ENCODE peak calls at places on chromosome 22, in four cellular contexts. One of them, this sample, is unnamed.

GRCh38 chr22:26404851-26405357 is 24.2 kb upstream of the ASPHD2 start:
- DNase-seq in tibial nerve: no peak
- DNase-seq in HCT116: no peak
- DNase-seq in OCI-LY7: peak
- DNase-seq in this sample: no peak

GRCh38 chr22:17199131-17199731 is 20.0 kb downstream of the ADA2 start:
- DNase-seq in tibial nerve: no peak
- DNase-seq in HCT116: no peak
- DNase-seq in OCI-LY7: no peak
- DNase-seq in this sample: no peak

GRCh38 chr22:38859581-38860290 is 12.3 kb downstream of the CBX6 start:
- DNase-seq in tibial nerve: no peak
- DNase-seq in HCT116: no peak
- DNase-seq in OCI-LY7: no peak
- DNase-seq in this sample: no peak

GRCh38 chr22:49937758-49938564 is 19.5 kb downstream of the CRELD2 start:
- DNase-seq in tibial nerve: no peak
- DNase-seq in HCT116: no peak
- DNase-seq in OCI-LY7: no peak
- DNase-seq in this sample: no peak

GRCh38 chr22:39559456-39560105 is 11.0 kb upstream of the CACNA1I start:
- DNase-seq in tibial nerve: no peak
- DNase-seq in HCT116: no peak
- DNase-seq in OCI-LY7: peak
- DNase-seq in this sample: no peak

GRCh38 chr22:40121463-40121862 is 56.3 kb upstream of the TNRC6B start:
- DNase-seq in tibial nerve: no peak
- DNase-seq in HCT116: no peak
- DNase-seq in OCI-LY7: no peak
- DNase-seq in this sample: no peak

GRCh38 chr22:44823806-44824205 is 71.4 kb downstream of the ARHGAP8 start:
- DNase-seq in tibial nerve: no peak
- DNase-seq in HCT116: no peak
- DNase-seq in OCI-LY7: no peak
- DNase-seq in this sample: no peak

GRCh38 chr22:40019681-40020080 is 24.9 kb downstream of the FAM83F start:
- DNase-seq in tibial nerve: no peak
- DNase-seq in HCT116: no peak
- DNase-seq in OCI-LY7: no peak
- DNase-seq in this sample: no peak

GRCh38 chr22:44366372-44367310 is 53.9 kb upstream of the SHISAL1 start:
- DNase-seq in tibial nerve: no peak
- DNase-seq in HCT116: no peak
- DNase-seq in OCI-LY7: no peak
- DNase-seq in this sample: no peak

GRCh38 chr22:35547993-35548761 is 7.5 kb downstream of the RASD2 start:
- DNase-seq in tibial nerve: no peak
- DNase-seq in HCT116: no peak
- DNase-seq in OCI-LY7: peak
- DNase-seq in this sample: no peak
- H3K4me3 ChIP-seq in tibial nerve: no peak
- H3K4me3 ChIP-seq in HCT116: no peak
- H3K4me3 ChIP-seq in OCI-LY7: no peak
- H3K4me3 ChIP-seq in this sample: no peak

GRCh38 chr22:42412744-42413220 is 19.4 kb downstream of the NFAM1 start:
- DNase-seq in tibial nerve: no peak
- DNase-seq in HCT116: no peak
- DNase-seq in OCI-LY7: no peak
- DNase-seq in this sample: no peak
- H3K27ac ChIP-seq in tibial nerve: no peak
- H3K27ac ChIP-seq in HCT116: no peak
- H3K27ac ChIP-seq in OCI-LY7: no peak
- H3K27ac ChIP-seq in this sample: no peak

GRCh38 chr22:29194269-29194668 is 11.4 kb upstream of the EMID1 start:
- DNase-seq in tibial nerve: no peak
- DNase-seq in HCT116: no peak
- DNase-seq in OCI-LY7: no peak
- DNase-seq in this sample: no peak
- TF ChIP-seq CTCF in tibial nerve: no peak
- TF ChIP-seq CTCF in HCT116: peak
- TF ChIP-seq CTCF in OCI-LY7: peak
- TF ChIP-seq CTCF in this sample: peak

DNA sequence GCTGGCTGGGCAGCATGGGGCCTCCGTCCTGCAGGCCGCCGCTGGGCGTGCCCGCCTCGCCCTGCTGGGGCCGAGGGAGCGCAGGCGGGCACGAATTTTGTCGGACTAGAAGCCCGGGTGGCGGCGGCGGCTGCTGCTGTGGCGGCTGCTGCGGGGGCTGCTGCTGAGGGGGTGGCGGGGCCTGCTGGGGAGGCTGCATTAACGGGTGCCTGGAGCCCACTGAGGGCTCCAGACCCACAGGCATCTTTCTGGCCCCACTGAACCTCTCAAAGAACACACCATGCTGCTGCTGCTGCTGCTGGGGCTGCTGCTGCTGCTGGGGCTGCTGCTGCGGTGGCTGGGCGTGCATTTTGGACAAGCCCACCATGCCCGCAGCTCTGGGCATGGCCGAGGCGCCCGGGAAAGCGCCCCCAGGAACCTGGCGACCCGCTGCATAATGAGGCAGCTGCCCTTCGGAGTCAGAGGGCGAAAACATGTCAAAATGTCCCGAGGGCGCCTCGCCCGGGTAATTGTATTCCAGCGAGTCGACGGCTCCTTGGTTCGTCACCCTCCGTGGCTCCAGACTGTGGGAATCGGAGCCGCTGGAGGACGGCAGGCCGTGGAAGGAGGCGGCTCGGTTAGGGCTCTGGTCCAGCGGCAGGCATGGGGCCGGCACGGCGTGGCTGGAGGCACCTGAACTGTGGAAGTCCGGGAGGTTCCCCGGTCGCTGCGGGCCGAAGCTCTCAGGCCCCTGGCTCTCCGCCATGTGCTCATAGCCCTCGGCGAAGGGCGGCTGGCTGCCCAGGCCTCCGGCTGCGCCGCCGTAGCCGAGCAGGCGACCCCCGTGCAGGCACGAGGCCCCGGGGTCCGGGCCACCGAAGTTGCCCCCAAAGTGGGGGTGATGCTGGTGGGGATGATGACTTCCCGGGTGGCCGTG is 2.0 kb downstream of the MN1 start:
- DNase-seq in tibial nerve: no peak
- DNase-seq in HCT116: no peak
- DNase-seq in OCI-LY7: no peak
- DNase-seq in this sample: no peak
- H3K4me3 ChIP-seq in tibial nerve: peak
- H3K4me3 ChIP-seq in HCT116: no peak
- H3K4me3 ChIP-seq in OCI-LY7: no peak
- H3K4me3 ChIP-seq in this sample: peak

GRCh38 chr22:27888310-27888709 is 30.7 kb downstream of the PITPNB start:
- DNase-seq in tibial nerve: no peak
- DNase-seq in HCT116: no peak
- DNase-seq in OCI-LY7: no peak
- DNase-seq in this sample: no peak

GRCh38 chr22:27883656-27884350 is 35.3 kb downstream of the PITPNB start:
- DNase-seq in tibial nerve: no peak
- DNase-seq in HCT116: no peak
- DNase-seq in OCI-LY7: no peak
- DNase-seq in this sample: no peak

GRCh38 chr22:27881404-27881803 is 37.7 kb downstream of the PITPNB start:
- DNase-seq in tibial nerve: no peak
- DNase-seq in HCT116: no peak
- DNase-seq in OCI-LY7: no peak
- DNase-seq in this sample: peak

GRCh38 chr22:27892064-27892463 is 27.0 kb downstream of the PITPNB start:
- DNase-seq in tibial nerve: no peak
- DNase-seq in HCT116: no peak
- DNase-seq in OCI-LY7: no peak
- DNase-seq in this sample: no peak

DNA sequence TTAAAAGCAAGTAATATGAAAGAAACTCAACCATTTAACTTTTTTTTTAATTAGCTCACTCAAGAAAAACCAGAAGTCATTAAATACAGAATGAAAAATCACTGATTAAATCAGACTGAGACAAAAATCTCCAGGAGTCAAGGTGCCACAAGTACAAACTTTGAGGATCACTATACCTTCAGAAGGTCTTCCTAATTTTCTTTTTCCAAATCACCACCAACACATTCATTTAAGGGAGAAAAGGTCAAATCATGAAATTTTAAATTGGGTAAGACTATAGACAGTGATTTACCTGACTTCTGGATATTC is 32.3 kb downstream of the PITPNB start:
- DNase-seq in tibial nerve: no peak
- DNase-seq in HCT116: no peak
- DNase-seq in OCI-LY7: no peak
- DNase-seq in this sample: no peak
- H3K27ac ChIP-seq in tibial nerve: no peak
- H3K27ac ChIP-seq in HCT116: no peak
- H3K27ac ChIP-seq in OCI-LY7: peak
- H3K27ac ChIP-seq in this sample: peak

GRCh38 chr22:27885977-27886842 is 32.8 kb downstream of the PITPNB start:
- DNase-seq in tibial nerve: peak
- DNase-seq in HCT116: peak
- DNase-seq in OCI-LY7: peak
- DNase-seq in this sample: peak
- TF ChIP-seq CTCF in tibial nerve: peak
- TF ChIP-seq CTCF in HCT116: peak
- TF ChIP-seq CTCF in OCI-LY7: peak
- TF ChIP-seq CTCF in this sample: peak

GRCh38 chr22:27796829-27797792 is 4.4 kb downstream of the MN1 start:
- DNase-seq in tibial nerve: no peak
- DNase-seq in HCT116: no peak
- DNase-seq in OCI-LY7: no peak
- DNase-seq in this sample: no peak

GRCh38 chr22:27796118-27796517 is 5.4 kb downstream of the MN1 start:
- DNase-seq in tibial nerve: no peak
- DNase-seq in HCT116: no peak
- DNase-seq in OCI-LY7: no peak
- DNase-seq in this sample: no peak

GRCh38 chr22:27798526-27799333 is 2.8 kb downstream of the MN1 start:
- DNase-seq in tibial nerve: no peak
- DNase-seq in HCT116: no peak
- DNase-seq in OCI-LY7: no peak
- DNase-seq in this sample: no peak

GRCh38 chr22:27800250-27801131 is 1.1 kb downstream of the MN1 start:
- DNase-seq in tibial nerve: no peak
- DNase-seq in HCT116: no peak
- DNase-seq in OCI-LY7: no peak
- DNase-seq in this sample: no peak

DNA sequence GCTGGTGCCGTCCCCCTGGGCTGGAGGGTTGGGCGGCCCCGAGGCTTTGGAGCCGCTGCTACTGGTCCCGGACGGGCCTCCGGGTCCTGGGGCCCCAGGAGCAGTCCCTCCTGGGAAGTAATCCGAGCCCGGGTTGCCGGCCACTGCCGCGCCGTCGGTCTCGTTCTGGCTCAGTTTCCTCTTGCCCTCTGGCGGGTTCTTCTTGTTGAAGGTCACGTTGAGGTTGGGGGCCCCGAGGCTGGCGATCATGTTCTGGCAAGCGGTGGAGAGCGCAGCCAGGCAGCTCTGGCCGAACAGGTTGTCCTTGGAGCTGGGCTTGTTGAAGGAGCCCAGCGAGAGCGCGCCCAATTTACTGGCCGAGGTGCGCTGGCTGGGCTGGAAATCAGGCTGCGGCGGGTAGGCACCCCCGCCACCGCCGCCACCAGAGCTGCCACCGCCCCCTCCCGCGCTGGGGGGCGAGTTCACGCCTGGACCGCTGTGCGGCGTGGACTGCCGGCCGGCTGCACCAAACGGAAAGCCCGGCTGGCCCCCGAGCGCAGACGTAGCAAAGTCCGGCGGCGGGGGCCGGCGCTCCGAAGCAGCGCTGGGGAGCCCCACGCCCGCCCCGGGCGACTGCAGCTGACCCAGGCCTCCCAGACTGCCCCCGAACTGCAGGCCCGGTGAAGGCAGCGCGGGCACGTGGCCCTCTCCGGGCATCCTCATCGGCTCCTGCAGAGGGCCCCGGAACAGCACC is 3.6 kb downstream of the MN1 start:
- DNase-seq in tibial nerve: no peak
- DNase-seq in HCT116: no peak
- DNase-seq in OCI-LY7: no peak
- DNase-seq in this sample: no peak
- H3K4me3 ChIP-seq in tibial nerve: no peak
- H3K4me3 ChIP-seq in HCT116: no peak
- H3K4me3 ChIP-seq in OCI-LY7: no peak
- H3K4me3 ChIP-seq in this sample: no peak

DNA sequence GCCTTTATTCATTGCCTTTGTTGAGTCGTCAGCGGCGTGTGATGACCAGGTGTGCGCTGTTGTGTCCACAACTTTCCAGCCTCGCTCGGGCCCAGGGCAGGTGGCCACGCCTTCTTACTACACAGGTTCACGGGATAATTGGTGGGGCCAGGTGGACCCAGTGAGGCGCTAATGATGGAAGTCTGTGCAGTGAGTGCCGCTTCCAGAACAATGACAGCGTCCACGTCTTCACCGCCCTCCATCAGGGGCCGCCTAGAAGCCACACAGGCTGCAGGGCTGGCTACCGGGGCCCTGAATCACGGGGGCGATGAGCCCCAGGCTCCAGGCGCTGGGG is 1197.3 kb downstream of the BRD1 start:
- DNase-seq in tibial nerve: no peak
- DNase-seq in HCT116: no peak
- DNase-seq in OCI-LY7: no peak
- DNase-seq in this sample: no peak
- H3K27ac ChIP-seq in tibial nerve: peak
- H3K27ac ChIP-seq in HCT116: no peak
- H3K27ac ChIP-seq in OCI-LY7: no peak
- H3K27ac ChIP-seq in this sample: no peak

GRCh38 chr22:41578818-41579217 is 10.8 kb downstream of the PMM1 start:
- DNase-seq in tibial nerve: no peak
- DNase-seq in HCT116: no peak
- DNase-seq in OCI-LY7: no peak
- DNase-seq in this sample: no peak

GRCh38 chr22:41575533-41575932 is 14.1 kb downstream of the PMM1 start:
- DNase-seq in tibial nerve: no peak
- DNase-seq in HCT116: no peak
- DNase-seq in OCI-LY7: no peak
- DNase-seq in this sample: no peak

GRCh38 chr22:41574847-41575381 is 14.1 kb downstream of the CSDC2 start:
- DNase-seq in tibial nerve: peak
- DNase-seq in HCT116: no peak
- DNase-seq in OCI-LY7: no peak
- DNase-seq in this sample: no peak

GRCh38 chr22:41578114-41578513 is 11.5 kb downstream of the PMM1 start:
- DNase-seq in tibial nerve: no peak
- DNase-seq in HCT116: no peak
- DNase-seq in OCI-LY7: no peak
- DNase-seq in this sample: no peak

DNA sequence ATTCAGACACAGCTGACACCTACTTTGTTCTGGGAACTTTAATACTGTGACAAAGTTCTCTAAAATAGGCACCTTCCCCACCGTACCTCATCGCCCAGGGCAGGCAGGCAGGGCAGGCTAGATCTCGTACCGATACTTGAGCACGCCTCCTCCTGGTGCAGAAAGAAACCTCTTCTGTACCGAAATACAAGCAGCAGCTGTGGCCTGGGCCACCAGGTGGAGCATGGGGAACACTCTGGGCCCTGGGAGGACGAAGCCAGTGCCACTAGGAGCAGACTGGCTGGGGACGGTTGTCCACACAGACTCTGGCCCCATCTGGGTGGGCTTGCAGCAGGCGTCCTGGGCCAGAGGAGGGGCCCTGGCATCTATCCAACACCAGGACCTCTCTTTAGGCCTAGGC is 12.8 kb downstream of the PMM1 start:
- DNase-seq in tibial nerve: no peak
- DNase-seq in HCT116: peak
- DNase-seq in OCI-LY7: peak
- DNase-seq in this sample: no peak
- TF ChIP-seq CTCF in tibial nerve: peak
- TF ChIP-seq CTCF in HCT116: peak
- TF ChIP-seq CTCF in OCI-LY7: peak
- TF ChIP-seq CTCF in this sample: peak

This sample was measured in AG04450.